ENCODE peak calls at places on chromosome 22, in four cellular contexts. I, C, M and A are unnamed samples.

GRCh38 chr22:35539910-35540599 is 576 bp upstream of the RASD2 start:
- DNase-seq in I (peak), C (peak), M (no peak), A (peak)

GRCh38 chr22:23401111-23401909 is 178.8 kb downstream of the IGLL1 start:
- DNase-seq in I (peak), C (no peak), M (no peak), A (no peak)

GRCh38 chr22:49186293-49186692 is 641.4 kb downstream of the BRD1 start:
- DNase-seq in I (no peak), C (no peak), M (no peak), A (no peak)

GRCh38 chr22:47250995-47251765 is 488.7 kb downstream of the TBC1D22A start:
- DNase-seq in I (no peak), C (no peak), M (no peak), A (no peak)

GRCh38 chr22:27534720-27535125 is 266.8 kb downstream of the MN1 start:
- DNase-seq in I (peak), C (no peak), M (no peak), A (no peak)

GRCh38 chr22:29609139-29609538 is 5.7 kb downstream of the NF2 start:
- DNase-seq in I (no peak), C (no peak), M (no peak), A (no peak)

GRCh38 chr22:23829845-23830372 is 8.9 kb downstream of the DERL3 start:
- DNase-seq in I (peak), C (no peak), M (no peak), A (no peak)

GRCh38 chr22:20061481-20061861 is 18.6 kb upstream of the DGCR8 start:
- DNase-seq in I (peak), C (no peak), M (no peak), A (no peak)

GRCh38 chr22:23268139-23268712 is 87.9 kb downstream of the BCR start:
- DNase-seq in I (no peak), C (no peak), M (no peak), A (no peak)

GRCh38 chr22:47561115-47561675 is 798.7 kb downstream of the TBC1D22A start:
- DNase-seq in I (no peak), C (no peak), M (no peak), A (no peak)

GRCh38 chr22:49321477-49322055 is 506.1 kb downstream of the BRD1 start:
- DNase-seq in I (peak), C (no peak), M (no peak), A (no peak)

GRCh38 chr22:19855504-19856409 is 1.1 kb upstream of the GNB1L start:
- DNase-seq in I (peak), C (peak), M (no peak), A (no peak)

GRCh38 chr22:37019309-37020191 is at the start of the genes MPST and TST:
- DNase-seq in I (peak), C (peak), M (no peak), A (peak)

GRCh38 chr22:30650508-30651116 is 15.0 kb downstream of the SLC35E4 start:
- DNase-seq in I (no peak), C (no peak), M (no peak), A (no peak)

GRCh38 chr22:35589071-35589735 is 27.9 kb downstream of the MB start:
- DNase-seq in I (peak), C (peak), M (no peak), A (no peak)

GRCh38 chr22:37636186-37636948 is 3.1 kb upstream of the SH3BP1 start:
- DNase-seq in I (peak), C (peak), M (no peak), A (no peak)

GRCh38 chr22:32661296-32661695 is 140.2 kb upstream of the TIMP3 start:
- DNase-seq in I (peak), C (peak), M (no peak), A (peak)

GRCh38 chr22:34841911-34842310 is 224.0 kb upstream of the ISX start:
- DNase-seq in I (no peak), C (no peak), M (no peak), A (no peak)

GRCh38 chr22:35470903-35471321 is 69.7 kb upstream of the RASD2 start:
- DNase-seq in I (peak), C (no peak), M (no peak), A (no peak)

GRCh38 chr22:27318516-27318915 is 483.0 kb downstream of the MN1 start:
- DNase-seq in I (peak), C (peak), M (no peak), A (no peak)

GRCh38 chr22:41524809-41525449 is 19.3 kb downstream of the POLR3H start:
- DNase-seq in I (peak), C (peak), M (no peak), A (no peak)

GRCh38 chr22:18000441-18001039 is 23.8 kb downstream of the MICAL3 start:
- DNase-seq in I (peak), C (peak), M (no peak), A (peak)

GRCh38 chr22:49929553-49929979 is 11.1 kb downstream of the CRELD2 start:
- DNase-seq in I (peak), C (peak), M (no peak), A (peak)

GRCh38 chr22:35301370-35301874 is 1.7 kb downstream of the TOM1 start:
- DNase-seq in I (peak), C (peak), M (no peak), A (no peak)

GRCh38 chr22:42805016-42805997 is 51.8 kb downstream of the ARFGAP3 start:
- DNase-seq in I (no peak), C (no peak), M (no peak), A (no peak)

GRCh38 chr22:24437091-24437490 is 9.7 kb downstream of the ADORA2A start:
- DNase-seq in I (peak), C (no peak), M (no peak), A (no peak)

GRCh38 chr22:24433001-24433867 is 5.8 kb downstream of the ADORA2A start:
- DNase-seq in I (peak), C (no peak), M (no peak), A (no peak)

GRCh38 chr22:26846645-26847044 is 189.3 kb downstream of the MIAT start:
- DNase-seq in I (no peak), C (no peak), M (no peak), A (no peak)